ENCODE peak calls at places on chromosomes 5 and 9, in nine cellular contexts. P is tibial nerve, L is A549, D is K562, C is suprapubic skin, A is HepG2, U is transverse colon, R is GM12878, T is ovary. I is an unnamed sample.

GRCh38 chr9:113876806-113877236 is 712 bp downstream of the ZNF618 start:
- DNase-seq in P (no peak), L (no peak), D (no peak), C (no peak), A (no peak), U (no peak), R (no peak), T (no peak), I (no peak)

GRCh38 chr9:135504262-135505229 is 4.1 kb downstream of the MRPS2 start:
- DNase-seq in P (peak), L (peak), D (peak), C (no peak), A (peak), U (peak), R (no peak), T (peak), I (peak)

GRCh38 chr5:93252165-93252564 is 328.9 kb downstream of the NR2F1-AS1 start:
- DNase-seq in P (no peak), L (no peak), D (no peak), C (no peak), A (peak), U (no peak), R (no peak), T (no peak), I (no peak)

GRCh38 chr9:103183569-103184191 is 188.5 kb downstream of the CYLC2 start:
- DNase-seq in P (no peak), L (no peak), D (no peak), C (no peak), A (peak), U (no peak), R (no peak), T (peak), I (no peak)

GRCh38 chr9:112925058-112925641 is 34.5 kb upstream of the SLC46A2 start:
- DNase-seq in P (no peak), L (peak), D (peak), C (no peak), A (peak), U (no peak), R (no peak), T (no peak), I (no peak)

GRCh38 chr5:83345423-83345822 is 126.1 kb upstream of the VCAN start:
- DNase-seq in P (no peak), L (no peak), D (no peak), C (no peak), A (no peak), U (no peak), R (no peak), T (no peak), I (no peak)

GRCh38 chr9:90489066-90489465 is 153.6 kb downstream of the DIRAS2 start:
- DNase-seq in P (no peak), L (no peak), D (no peak), C (no peak), A (no peak), U (no peak), R (no peak), T (no peak), I (no peak)

GRCh38 chr5:141529873-141530272 is 41.0 kb downstream of the PCDHGC5 start:
- DNase-seq in P (no peak), L (no peak), D (no peak), C (no peak), A (no peak), U (no peak), R (no peak), T (no peak), I (no peak)

GRCh38 chr5:132812949-132813598 is at the start of gene SOWAHA:
- DNase-seq in P (no peak), L (peak), D (no peak), C (peak), A (no peak), U (peak), R (no peak), T (peak), I (no peak)

GRCh38 chr9:95297316-95297715 is 20.2 kb downstream of the FANCC start:
- DNase-seq in P (no peak), L (no peak), D (no peak), C (no peak), A (no peak), U (no peak), R (no peak), T (no peak), I (no peak)

GRCh38 chr9:97773091-97773490 is 76.0 kb upstream of the XPA start:
- DNase-seq in P (no peak), L (no peak), D (no peak), C (no peak), A (no peak), U (no peak), R (no peak), T (no peak), I (no peak)

GRCh38 chr9:135887021-135887507 is 20.3 kb downstream of the CAMSAP1 start:
- DNase-seq in P (no peak), L (no peak), D (no peak), C (peak), A (no peak), U (no peak), R (no peak), T (no peak), I (no peak)

GRCh38 chr9:76090909-76091308 is 200.4 kb downstream of the PCSK5 start:
- DNase-seq in P (no peak), L (no peak), D (no peak), C (no peak), A (no peak), U (no peak), R (no peak), T (no peak), I (no peak)

GRCh38 chr5:141172381-141173204 is at the start of gene PCDHB7:
- DNase-seq in P (no peak), L (peak), D (peak), C (no peak), A (peak), U (no peak), R (no peak), T (no peak), I (no peak)

GRCh38 chr9:97900103-97900737 is 22.1 kb downstream of the TRMO start:
- DNase-seq in P (no peak), L (no peak), D (no peak), C (no peak), A (no peak), U (no peak), R (no peak), T (no peak), I (no peak)

GRCh38 chr5:127757576-127757975 is 54.4 kb downstream of the CCDC192 start:
- DNase-seq in P (no peak), L (peak), D (peak), C (no peak), A (no peak), U (peak), R (peak), T (no peak), I (no peak)

GRCh38 chr5:112554089-112554977 is 135.3 kb upstream of the EPB41L4A start:
- DNase-seq in P (no peak), L (no peak), D (no peak), C (no peak), A (no peak), U (no peak), R (no peak), T (no peak), I (no peak)

GRCh38 chr5:151406322-151406947 is 41.0 kb upstream of the SLC36A1 start:
- DNase-seq in P (no peak), L (peak), D (peak), C (no peak), A (peak), U (no peak), R (no peak), T (no peak), I (no peak)

GRCh38 chr9:88041447-88041846 is 67.1 kb upstream of the CDK20 start:
- DNase-seq in P (no peak), L (no peak), D (no peak), C (no peak), A (peak), U (no peak), R (no peak), T (no peak), I (no peak)

GRCh38 chr9:7735311-7735710 is 64.3 kb downstream of the DMAC1 start:
- DNase-seq in P (no peak), L (no peak), D (no peak), C (no peak), A (no peak), U (no peak), R (no peak), T (no peak), I (no peak)

GRCh38 chr5:41193462-41194166 is 19.7 kb downstream of the C6 start:
- DNase-seq in P (peak), L (no peak), D (no peak), C (peak), A (peak), U (peak), R (no peak), T (peak), I (peak)

GRCh38 chr9:33452828-33453271 is 5.5 kb upstream of the AQP3 start:
- DNase-seq in P (no peak), L (peak), D (peak), C (no peak), A (peak), U (peak), R (no peak), T (peak), I (no peak)

GRCh38 chr5:175847503-175847902 is 23.9 kb upstream of the CPLX2 start:
- DNase-seq in P (no peak), L (peak), D (peak), C (no peak), A (peak), U (no peak), R (no peak), T (no peak), I (no peak)

GRCh38 chr5:110043025-110043424 is 353.3 kb downstream of the MAN2A1 start:
- DNase-seq in P (no peak), L (no peak), D (no peak), C (no peak), A (no peak), U (no peak), R (no peak), T (no peak), I (no peak)

GRCh38 chr9:75941066-75941465 is 50.6 kb downstream of the PCSK5 start:
- DNase-seq in P (no peak), L (no peak), D (no peak), C (no peak), A (no peak), U (peak), R (no peak), T (no peak), I (no peak)

GRCh38 chr5:159947708-159948358 is 31.6 kb downstream of the ADRA1B start:
- DNase-seq in P (no peak), L (no peak), D (no peak), C (no peak), A (no peak), U (no peak), R (no peak), T (no peak), I (no peak)

GRCh38 chr5:134555223-134555790 is 29.8 kb downstream of the JADE2 start:
- DNase-seq in P (no peak), L (no peak), D (no peak), C (no peak), A (no peak), U (no peak), R (no peak), T (no peak), I (no peak)

GRCh38 chr5:104139840-104140239 is 577.3 kb upstream of the NUDT12 start:
- DNase-seq in P (no peak), L (no peak), D (no peak), C (no peak), A (no peak), U (no peak), R (no peak), T (no peak), I (no peak)

GRCh38 chr9:109903515-109904138 is 123.6 kb downstream of the PALM2AKAP2 start:
- DNase-seq in P (no peak), L (peak), D (peak), C (no peak), A (peak), U (peak), R (no peak), T (peak), I (peak)

DNA sequence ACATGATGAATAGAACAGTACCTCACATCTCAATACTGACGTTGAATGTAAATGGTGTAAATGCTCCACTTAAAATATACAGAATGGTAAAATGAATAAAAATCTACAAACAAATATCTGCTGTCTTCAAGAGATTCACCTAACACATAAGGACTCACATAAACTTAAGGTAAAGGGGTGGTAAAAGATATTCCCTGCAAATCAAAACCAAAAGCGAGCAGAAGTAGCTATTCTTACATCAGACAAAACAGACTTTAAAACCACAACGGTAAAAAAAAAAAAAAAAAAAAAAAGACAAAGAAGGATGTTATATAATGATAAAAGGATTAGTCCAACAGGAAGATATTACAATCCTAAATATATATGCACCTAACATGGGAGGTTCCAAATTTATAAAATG is 214.0 kb upstream of the MAST4 start:
- DNase-seq in P (no peak), L (no peak), D (no peak), C (no peak), A (no peak), U (no peak), R (no peak), T (no peak), I (no peak)
- TF ChIP-seq CTCF in P (no peak), L (no peak), D (no peak), C (no peak), A (no peak), U (no peak), R (no peak), T (no peak), I (no peak)

DNA sequence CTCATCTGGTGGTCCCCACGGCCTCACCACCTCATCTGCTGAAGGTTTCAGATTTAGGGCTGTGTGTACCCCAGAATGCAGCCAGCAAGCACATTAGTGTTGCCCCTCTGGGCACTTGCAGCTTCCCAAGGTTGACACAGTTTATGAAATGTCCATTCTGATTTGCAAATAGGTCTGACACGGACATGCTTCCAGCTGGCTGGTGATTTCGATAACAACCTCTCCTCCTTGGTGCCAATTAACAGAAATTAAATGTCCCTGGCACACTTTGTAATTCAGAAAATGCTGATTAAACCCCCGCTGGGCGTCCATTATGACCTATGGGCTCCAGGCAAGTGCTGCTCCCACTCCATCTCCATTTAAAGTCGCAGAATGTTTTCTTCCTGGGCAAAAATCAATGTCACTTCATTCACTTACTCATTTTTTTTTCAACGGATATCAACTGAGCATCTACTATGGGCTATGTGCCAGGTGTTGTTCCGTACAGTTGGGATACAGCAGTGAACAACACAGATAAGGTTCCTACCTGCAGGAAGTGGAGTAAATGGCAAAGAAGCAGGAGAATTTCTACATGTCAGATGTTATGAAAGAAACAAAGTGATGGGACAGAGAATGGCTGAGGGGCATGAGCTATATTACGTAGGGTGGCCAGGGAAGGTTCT is 32.0 kb downstream of the PLAC8L1 start:
- DNase-seq in P (no peak), L (no peak), D (no peak), C (no peak), A (no peak), U (peak), R (no peak), T (no peak), I (no peak)
- H3K4me3 ChIP-seq in P (no peak), L (no peak), D (no peak), C (no peak), A (no peak), U (no peak), R (no peak), T (no peak), I (no peak)

GRCh38 chr9:101569736-101570501 is 24.9 kb downstream of the PPP3R2 start:
- DNase-seq in P (no peak), L (no peak), D (peak), C (no peak), A (no peak), U (no peak), R (no peak), T (no peak), I (no peak)

GRCh38 chr9:101567725-101567993 is 27.1 kb downstream of the PPP3R2 start:
- DNase-seq in P (no peak), L (no peak), D (no peak), C (no peak), A (no peak), U (no peak), R (no peak), T (no peak), I (no peak)

GRCh38 chr9:101571114-101571513 is 23.7 kb downstream of the PPP3R2 start:
- DNase-seq in P (no peak), L (no peak), D (peak), C (no peak), A (no peak), U (no peak), R (no peak), T (no peak), I (no peak)

GRCh38 chr9:101564252-101564651 is 30.5 kb downstream of the PPP3R2 start:
- DNase-seq in P (no peak), L (no peak), D (no peak), C (no peak), A (no peak), U (no peak), R (no peak), T (no peak), I (no peak)

GRCh38 chr9:101566904-101567724 is 27.7 kb downstream of the PPP3R2 start:
- DNase-seq in P (no peak), L (peak), D (peak), C (no peak), A (peak), U (no peak), R (no peak), T (no peak), I (no peak)
- TF ChIP-seq EP300 in P (no peak), L (no peak), D (no peak), C (no peak), A (no peak), U (no peak), R (no peak), T (no peak), I (no peak)

GRCh38 chr9:73079326-73079725 is 72.3 kb upstream of the ANXA1 start:
- DNase-seq in P (no peak), L (no peak), D (no peak), C (no peak), A (peak), U (no peak), R (no peak), T (no peak), I (no peak)
- TF ChIP-seq CTCF in P (no peak), L (peak), D (no peak), C (no peak), A (peak), U (peak), R (no peak), T (no peak), I (no peak)

DNA sequence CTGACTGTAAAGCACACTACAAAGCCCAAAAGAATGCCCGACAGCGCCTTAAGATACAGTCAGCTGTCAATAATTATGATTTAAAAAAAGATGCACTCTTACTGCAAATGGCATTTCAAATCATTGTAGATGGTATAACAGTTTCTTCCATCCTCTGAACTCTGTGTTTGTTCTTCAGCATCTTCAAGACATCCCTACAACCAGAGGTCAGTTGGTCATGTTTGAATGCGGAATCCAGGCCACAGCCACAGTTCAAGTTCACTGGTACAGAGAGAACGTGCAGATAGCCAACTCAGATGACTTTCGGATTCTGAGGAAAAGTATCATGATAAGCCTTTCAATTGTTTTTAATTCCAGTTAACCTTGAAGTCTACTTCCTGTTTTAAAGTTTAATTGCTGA is 8.7 kb upstream of the MYOT start:
- DNase-seq in P (no peak), L (no peak), D (no peak), C (no peak), A (no peak), U (no peak), R (no peak), T (no peak), I (no peak)
- H3K4me3 ChIP-seq in P (peak), L (no peak), D (no peak), C (peak), A (no peak), U (no peak), R (no peak), T (peak), I (no peak)

GRCh38 chr5:60844429-60844890 is 391 bp upstream of the ELOVL7 start:
- DNase-seq in P (no peak), L (peak), D (no peak), C (no peak), A (peak), U (no peak), R (no peak), T (no peak), I (no peak)
- TF ChIP-seq EP300 in P (no peak), L (no peak), D (no peak), C (no peak), A (no peak), U (no peak), R (no peak), T (no peak), I (no peak)